ENCODE peak calls at places on chromosomes 4 and X, in seven cellular contexts. P, F, R, M, T, I and B are unnamed samples.
A peak's percentile ranks its signal among the peaks of the same experiment; 100 is the strongest.

GRCh38 chr4:104446431-104446925 is 48.2 kb downstream of the CXXC4 start:
- DNase-seq in P (no peak), F (no peak), R (no peak), M (no peak), T (no peak), I (no peak), B (no peak)

GRCh38 chr4:41209187-41209586 is 5.2 kb downstream of the APBB2 start:
- DNase-seq in P (no peak), F (no peak), R (no peak), M (no peak), T (no peak), I (no peak), B (no peak)

GRCh38 chrX:13898603-13899002 is 81.7 kb upstream of the GPM6B start:
- DNase-seq in P (no peak), F (peak; percentile 65), R (no peak), M (no peak), T (no peak), I (no peak), B (no peak)

GRCh38 chr4:5758741-5759140 is 47.7 kb downstream of the EVC start:
- DNase-seq in P (no peak), F (peak; percentile 100), R (peak; percentile 52), M (peak; percentile 19), T (no peak), I (peak; percentile 73), B (no peak)

GRCh38 chr4:77734928-77735327 is 84.2 kb downstream of the CNOT6L start:
- DNase-seq in P (no peak), F (peak; percentile 93), R (peak; percentile 40), M (no peak), T (no peak), I (peak; percentile 66), B (peak; percentile 34)

GRCh38 chr4:119683518-119683917 is 54.9 kb upstream of the PDE5A start:
- DNase-seq in P (no peak), F (peak; percentile 83), R (no peak), M (no peak), T (no peak), I (no peak), B (no peak)

GRCh38 chr4:71287305-71287704 is 51.5 kb upstream of the SLC4A4 start:
- DNase-seq in P (no peak), F (no peak), R (no peak), M (no peak), T (no peak), I (no peak), B (no peak)

GRCh38 chr4:153661915-153662314 is 22.2 kb upstream of the TLR2 start:
- DNase-seq in P (no peak), F (no peak), R (no peak), M (no peak), T (no peak), I (no peak), B (no peak)

GRCh38 chrX:21711126-21711847 is 46.6 kb downstream of the SMPX start:
- DNase-seq in P (no peak), F (no peak), R (no peak), M (no peak), T (no peak), I (no peak), B (no peak)

GRCh38 chrX:48540015-48540350 is 469 bp downstream of the TBC1D25 start:
- DNase-seq in P (no peak), F (peak; percentile 52), R (peak; percentile 56), M (peak; percentile 30), T (no peak), I (peak; percentile 69), B (peak; percentile 46)

GRCh38 chr4:99894998-99895397 is 771 bp upstream of the LAMTOR3 start:
- DNase-seq in P (no peak), F (no peak), R (no peak), M (no peak), T (no peak), I (no peak), B (no peak)

GRCh38 chr4:142883433-142883832 is 37.3 kb upstream of the INPP4B start:
- DNase-seq in P (no peak), F (peak; percentile 6), R (no peak), M (no peak), T (no peak), I (peak; percentile 15), B (no peak)

GRCh38 chr4:54067163-54067562 is 2.8 kb upstream of the CHIC2 start:
- DNase-seq in P (no peak), F (peak; percentile 56), R (no peak), M (no peak), T (no peak), I (no peak), B (no peak)

GRCh38 chr4:26609868-26610267 is 26.0 kb downstream of the TBC1D19 start:
- DNase-seq in P (no peak), F (no peak), R (no peak), M (no peak), T (no peak), I (no peak), B (no peak)

GRCh38 chr4:54657556-54658313 is at the start of gene KIT:
- DNase-seq in P (peak; percentile 92), F (no peak), R (peak; percentile 33), M (no peak), T (peak; percentile 26), I (no peak), B (peak; percentile 17)

GRCh38 chr4:25702848-25703247 is 47.2 kb downstream of the SLC34A2 start:
- DNase-seq in P (no peak), F (peak; percentile 73), R (no peak), M (no peak), T (peak; percentile 11), I (no peak), B (no peak)

GRCh38 chrX:63250253-63250868 is 100.8 kb downstream of the SPIN4 start:
- DNase-seq in P (peak; percentile 35), F (peak; percentile 82), R (peak; percentile 21), M (no peak), T (no peak), I (peak; percentile 86), B (peak; percentile 24)